ENCODE peak calls at places on chromosomes 6 and 20, in eight cellular contexts. O is HT-29; Q is stimulated activated CD4-positive, alpha-beta T cell treated with anti-CD3 and anti-CD28 coated beads, Interleukin-1b, Interleukin-23, amount 100 ng/mL, for 4 hours; I is left ventricle myocardium inferior; K is lung microvascular endothelial cell; T is ureter; Z is BJ; W is NCI-H774. U is an unnamed sample.

GRCh38 chr6:138036955-138037592 is 70.1 kb downstream of the PERP start:
- DNase-seq in Q (no peak), K (no peak), W (no peak), I (no peak), Z (no peak), O (no peak), T (no peak), U (no peak)

GRCh38 chr20:32969356-32970114 is 34.7 kb downstream of the SUN5 start:
- DNase-seq in Q (no peak), W (no peak), K (no peak), O (no peak), Z (no peak), T (peak), I (no peak), U (no peak)

GRCh38 chr6:22717906-22718305 is 148.5 kb downstream of the HDGFL1 start:
- DNase-seq in K (no peak), I (no peak), Z (no peak), Q (no peak), O (no peak), T (no peak), W (peak), U (no peak)

GRCh38 chr20:8740265-8740664 is 328.6 kb upstream of the PLCB4 start:
- DNase-seq in K (no peak), O (no peak), Z (no peak), I (no peak), W (no peak), Q (no peak), T (no peak), U (no peak)

GRCh38 chr6:47357827-47358226 is 48.1 kb upstream of the TNFRSF21 start:
- DNase-seq in K (no peak), Z (no peak), T (no peak), O (no peak), I (no peak), W (no peak), Q (no peak), U (no peak)

GRCh38 chr6:142702501-142703460 is 242.2 kb downstream of the HIVEP2 start:
- DNase-seq in W (no peak), K (peak), Z (no peak), I (peak), Q (no peak), T (no peak), O (no peak), U (no peak)

GRCh38 chr6:170063431-170063830 is 227.4 kb downstream of the DLL1 start:
- DNase-seq in Z (no peak), Q (no peak), T (peak), K (no peak), I (no peak), W (no peak), O (no peak), U (no peak)

GRCh38 chr6:161594412-161594811 is 320.6 kb upstream of the AGPAT4 start:
- DNase-seq in T (no peak), W (no peak), I (no peak), Z (no peak), K (no peak), Q (no peak), O (no peak), U (no peak)

GRCh38 chr20:62266851-62267250 is 28.5 kb downstream of the OSBPL2 start:
- DNase-seq in Z (no peak), I (no peak), K (no peak), W (no peak), T (no peak), O (no peak), Q (no peak), U (no peak)

GRCh38 chr6:84581494-84582259 is 182.7 kb downstream of the TBX18 start:
- DNase-seq in T (no peak), I (no peak), W (no peak), O (no peak), Q (no peak), K (peak), Z (peak), U (no peak)

GRCh38 chr6:39247667-39248194 is 18.5 kb upstream of the KCNK5 start:
- DNase-seq in O (no peak), Q (no peak), W (no peak), K (no peak), I (no peak), Z (no peak), T (no peak), U (no peak)

GRCh38 chr6:119349341-119350201 is at the start of gene MAN1A1:
- DNase-seq in Z (no peak), Q (peak), O (peak), I (peak), K (peak), W (peak), T (peak), U (peak)

GRCh38 chr20:10487354-10488115 is 52.4 kb downstream of the SLX4IP start:
- DNase-seq in O (no peak), I (no peak), T (no peak), W (no peak), Q (no peak), Z (no peak), K (no peak), U (no peak)

GRCh38 chr6:37371158-37372083 is 17.6 kb downstream of the RNF8 start:
- DNase-seq in W (no peak), I (no peak), Q (no peak), K (no peak), Z (no peak), O (no peak), T (no peak), U (no peak)

GRCh38 chr6:89270951-89271721 is 44.0 kb downstream of the GABRR2 start:
- DNase-seq in W (no peak), Q (no peak), K (no peak), O (no peak), I (no peak), Z (no peak), T (no peak), U (no peak)

GRCh38 chr20:4656491-4656890 is 65.2 kb upstream of the PRND start:
- DNase-seq in K (peak), I (no peak), W (no peak), O (no peak), Q (no peak), Z (no peak), T (no peak), U (no peak)

GRCh38 chr6:98836025-98836961 is 1.9 kb downstream of the POU3F2 start:
- DNase-seq in K (no peak), Z (no peak), W (peak), T (no peak), O (no peak), I (no peak), Q (no peak), U (no peak)

GRCh38 chr6:162442675-162443074 is 284.9 kb downstream of the PRKN start:
- DNase-seq in Z (no peak), I (no peak), O (peak), K (no peak), T (no peak), Q (no peak), W (peak), U (no peak)

GRCh38 chr6:105536961-105537360 is 134.1 kb upstream of the PREP start:
- DNase-seq in I (no peak), T (no peak), O (no peak), W (no peak), Q (no peak), K (no peak), Z (no peak), U (no peak)

GRCh38 chr20:2005359-2005758 is 11.5 kb upstream of the PDYN start:
- DNase-seq in Q (no peak), T (no peak), I (no peak), K (no peak), W (no peak), O (no peak), Z (no peak), U (no peak)

GRCh38 chr20:43731469-43731868 is 4.7 kb upstream of the GTSF1L start:
- DNase-seq in Z (peak), I (no peak), Q (no peak), W (no peak), T (no peak), K (peak), O (no peak), U (no peak)

GRCh38 chr6:4644962-4645361 is 131.2 kb upstream of the CDYL start:
- DNase-seq in Z (no peak), Q (no peak), T (peak), I (no peak), K (peak), O (peak), W (no peak), U (no peak)

GRCh38 chr6:48835421-48835958 is 627.6 kb downstream of the MMUT start:
- DNase-seq in Q (no peak), I (no peak), W (no peak), K (peak), O (peak), Z (no peak), T (no peak), U (peak)

GRCh38 chr20:43731927-43732326 is 5.1 kb upstream of the GTSF1L start:
- DNase-seq in Q (no peak), W (no peak), T (no peak), I (no peak), K (no peak), Z (no peak), O (no peak), U (no peak)

GRCh38 chr6:169854083-169854725 is 102.8 kb downstream of the ERMARD start:
- DNase-seq in Z (no peak), K (no peak), O (no peak), Q (no peak), T (no peak), W (no peak), I (no peak), U (no peak)